ENCODE peak calls at places on chromosomes 1 and 21, in six cellular contexts. P is lung, Y is psoas muscle, I is astrocyte of the spinal cord, C is A549, F is WERI-Rb-1. J is an unnamed sample.

GRCh38 chr1:230458509-230458908 is 32.4 kb upstream of the PGBD5 start:
- DNase-seq in I (peak), F (no peak), P (no peak), C (no peak), Y (no peak), J (peak)

GRCh38 chr1:228353601-228354371 is 52.8 kb downstream of the TRIM11 start:
- DNase-seq in F (no peak), C (no peak), I (no peak), P (no peak), Y (peak), J (no peak)

GRCh38 chr1:104294259-104294658 is 544.6 kb downstream of the AMY1C start:
- DNase-seq in P (no peak), C (no peak), I (no peak), Y (no peak), F (no peak), J (no peak)

GRCh38 chr1:52112489-52112888 is 29.4 kb upstream of the ZFYVE9 start:
- DNase-seq in C (no peak), Y (no peak), I (no peak), P (no peak), F (no peak), J (no peak)

GRCh38 chr1:36722871-36723270 is 240.2 kb upstream of the CSF3R start:
- DNase-seq in C (no peak), Y (no peak), P (no peak), F (peak), I (no peak), J (no peak)

GRCh38 chr1:33524586-33524985 is 52.1 kb downstream of the ZSCAN20 start:
- DNase-seq in C (no peak), Y (no peak), I (no peak), F (no peak), P (no peak), J (no peak)

GRCh38 chr1:246947255-246947654 is 15.5 kb upstream of the AHCTF1 start:
- DNase-seq in C (no peak), F (no peak), I (peak), P (peak), Y (peak), J (peak)

GRCh38 chr1:58964880-58965279 is 181.0 kb upstream of the JUN start:
- DNase-seq in Y (peak), P (peak), C (no peak), I (no peak), F (no peak), J (peak)

GRCh38 chr1:29186707-29187106 is 5.0 kb upstream of the SRSF4 start:
- DNase-seq in C (no peak), F (no peak), Y (no peak), P (no peak), I (no peak), J (no peak)

GRCh38 chr1:224213438-224214119 is 30.5 kb downstream of the DEGS1 start:
- DNase-seq in Y (no peak), I (no peak), P (no peak), C (no peak), F (no peak), J (no peak)

GRCh38 chr1:200780545-200781444 is 42.1 kb downstream of the CAMSAP2 start:
- DNase-seq in F (no peak), P (no peak), Y (no peak), C (no peak), I (peak), J (peak)

GRCh38 chr1:30639881-30640452 is 83.4 kb downstream of the MATN1 start:
- DNase-seq in I (no peak), F (no peak), C (no peak), P (no peak), Y (no peak), J (no peak)

GRCh38 chr21:46119565-46120271 is 21.8 kb downstream of the COL6A2 start:
- DNase-seq in C (no peak), I (no peak), F (no peak), P (no peak), Y (peak), J (peak)

GRCh38 chr1:162147760-162148159 is 78.3 kb downstream of the NOS1AP start:
- DNase-seq in F (no peak), P (no peak), Y (no peak), C (no peak), I (peak), J (no peak)

GRCh38 chr21:45534591-45535331 is 7.5 kb downstream of the SLC19A1 start:
- DNase-seq in F (peak), P (no peak), C (no peak), I (no peak), Y (peak), J (no peak)

GRCh38 chr21:19405326-19405725 is 1001.7 kb upstream of the TMPRSS15 start:
- DNase-seq in F (no peak), Y (no peak), I (no peak), P (no peak), C (no peak), J (no peak)

GRCh38 chr1:241799414-241799813 is 48.6 kb upstream of the EXO1 start:
- DNase-seq in Y (no peak), C (no peak), I (no peak), P (no peak), F (no peak), J (peak)

GRCh38 chr1:244963231-244963826 is 99.0 kb upstream of the HNRNPU start:
- DNase-seq in P (no peak), I (peak), Y (no peak), F (no peak), C (no peak), J (no peak)

GRCh38 chr1:36465731-36466369 is 1.7 kb upstream of the MRPS15 start:
- DNase-seq in Y (no peak), P (no peak), C (no peak), I (no peak), F (no peak), J (peak)

GRCh38 chr1:97271906-97272788 is 550.6 kb downstream of the PTBP2 start:
- DNase-seq in P (no peak), F (no peak), Y (no peak), I (peak), C (no peak), J (no peak)

GRCh38 chr1:177257128-177257527 is 86.4 kb downstream of the BRINP2 start:
- DNase-seq in P (no peak), Y (no peak), I (no peak), C (no peak), F (no peak), J (no peak)

GRCh38 chr1:30615816-30616590 is 107.4 kb downstream of the MATN1 start:
- DNase-seq in C (no peak), P (no peak), Y (no peak), I (no peak), F (no peak), J (no peak)

GRCh38 chr1:157181790-157182189 is 43.6 kb upstream of the ETV3 start:
- DNase-seq in F (no peak), Y (no peak), C (no peak), P (no peak), I (no peak), J (no peak)

GRCh38 chr1:172638885-172639831 is 19.7 kb upstream of the FASLG start:
- DNase-seq in C (peak), F (no peak), Y (no peak), I (peak), P (no peak), J (peak)

GRCh38 chr1:153507926-153508583 is 27.7 kb downstream of the S100A6 start:
- DNase-seq in C (no peak), F (peak), P (no peak), I (no peak), Y (no peak), J (no peak)

GRCh38 chr1:1809489-1809888 is 31.2 kb upstream of the NADK start:
- DNase-seq in P (no peak), C (no peak), F (peak), Y (no peak), I (no peak), J (no peak)

GRCh38 chr1:24277420-24278169 is 41.6 kb upstream of the GRHL3 start:
- DNase-seq in F (no peak), Y (no peak), I (peak), P (no peak), C (no peak), J (peak)

GRCh38 chr1:226704169-226704921 is 34.7 kb downstream of the ITPKB start:
- DNase-seq in Y (no peak), I (no peak), C (no peak), P (no peak), F (no peak), J (no peak)
- H3K4me3 ChIP-seq in Y (peak), I (no peak), C (peak), P (no peak), F (no peak), J (no peak)

GRCh38 chr1:160105155-160105554 is 6.7 kb upstream of the IGSF8 start:
- DNase-seq in I (no peak), Y (peak), P (no peak), C (no peak), F (no peak), J (no peak)

GRCh38 chr1:160109686-160110085 is 5.9 kb upstream of the ATP1A2 start:
- DNase-seq in F (no peak), Y (no peak), P (no peak), I (no peak), C (no peak), J (no peak)

GRCh38 chr1:160112370-160112769 is 3.2 kb upstream of the ATP1A2 start:
- DNase-seq in I (peak), C (no peak), P (no peak), F (no peak), Y (no peak), J (peak)

GRCh38 chr1:160107512-160107911 is 8.0 kb upstream of the ATP1A2 start:
- DNase-seq in Y (peak), C (no peak), P (no peak), I (no peak), F (no peak), J (no peak)

GRCh38 chr1:160108888-160109662 is 6.5 kb upstream of the ATP1A2 start:
- DNase-seq in F (peak), P (no peak), C (peak), I (peak), Y (no peak), J (peak)
- TF ChIP-seq CTCF in F (peak), P (no peak), C (peak), I (peak), Y (peak), J (peak)

GRCh38 chr21:44285102-44285501 is 574 bp upstream of the AIRE start:
- DNase-seq in Y (no peak), F (no peak), C (no peak), I (no peak), P (no peak), J (no peak)
- H3K4me3 ChIP-seq in Y (no peak), F (no peak), C (no peak), I (no peak), P (no peak), J (no peak)

GRCh38 chr1:7745783-7746182 is 25.3 kb upstream of the VAMP3 start:
- DNase-seq in P (peak), I (no peak), Y (no peak), C (no peak), F (no peak), J (no peak)

GRCh38 chr1:7752512-7753417 is 18.3 kb upstream of the VAMP3 start:
- DNase-seq in Y (no peak), I (peak), F (peak), C (peak), P (peak), J (peak)

GRCh38 chr1:7751174-7751573 is 19.9 kb upstream of the VAMP3 start:
- DNase-seq in F (no peak), I (no peak), C (no peak), Y (no peak), P (no peak), J (no peak)

GRCh38 chr1:7747605-7748004 is 23.5 kb upstream of the VAMP3 start:
- DNase-seq in F (no peak), P (no peak), C (no peak), I (no peak), Y (no peak), J (no peak)

GRCh38 chr1:7749126-7749525 is 22.0 kb upstream of the VAMP3 start:
- DNase-seq in Y (no peak), I (no peak), P (no peak), C (no peak), F (peak), J (no peak)
- TF ChIP-seq CTCF in Y (no peak), I (no peak), P (no peak), C (no peak), F (no peak), J (no peak)

J was measured in fibroblast of mammary gland.